ENCODE peak calls at places on chromosomes 5 and 9, in eight cellular contexts. Z, S, J, T, K, C, E and W are unnamed samples.

GRCh38 chr5:124393564-124394379 is 352.7 kb downstream of the ZNF608 start:
- DNase-seq in Z (no peak), S (no peak), J (no peak), T (no peak), K (no peak), C (no peak), E (no peak), W (no peak)

GRCh38 chr5:143582869-143583268 is 179.4 kb upstream of the NR3C1 start:
- DNase-seq in Z (no peak), S (no peak), J (no peak), T (no peak), K (no peak), C (no peak), E (no peak), W (no peak)

GRCh38 chr5:94027145-94027544 is 285.7 kb upstream of the POU5F2 start:
- DNase-seq in Z (peak; percentile 89), S (no peak), J (no peak), T (no peak), K (no peak), C (no peak), E (no peak), W (no peak)

GRCh38 chr5:177334155-177334551 is 17.3 kb downstream of the LMAN2 start:
- DNase-seq in Z (no peak), S (no peak), J (no peak), T (no peak), K (no peak), C (no peak), E (no peak), W (no peak)

GRCh38 chr9:70587143-70587710 is 172.8 kb upstream of the KLF9 start:
- DNase-seq in Z (no peak), S (no peak), J (no peak), T (no peak), K (no peak), C (no peak), E (peak; percentile 62), W (no peak)

GRCh38 chr5:10286552-10287227 is 21.0 kb downstream of the CMBL start:
- DNase-seq in Z (no peak), S (no peak), J (no peak), T (peak; percentile 50), K (no peak), C (no peak), E (no peak), W (no peak)

GRCh38 chr9:114288233-114289051 is 34.5 kb upstream of the ORM1 start:
- DNase-seq in Z (peak; percentile 57), S (peak; percentile 40), J (peak; percentile 12), T (peak; percentile 69), K (no peak), C (no peak), E (peak; percentile 84), W (peak; percentile 64)

GRCh38 chr5:163504091-163504931 is 1.1 kb upstream of the MAT2B start:
- DNase-seq in Z (peak; percentile 69), S (no peak), J (peak; percentile 55), T (no peak), K (peak; percentile 24), C (no peak), E (peak; percentile 66), W (no peak)

GRCh38 chr9:118618091-118618490 is 751.1 kb downstream of the BRINP1 start:
- DNase-seq in Z (no peak), S (no peak), J (no peak), T (no peak), K (no peak), C (no peak), E (no peak), W (no peak)

GRCh38 chr5:6472792-6473191 is 24.1 kb downstream of the UBE2QL1 start:
- DNase-seq in Z (no peak), S (no peak), J (no peak), T (no peak), K (no peak), C (no peak), E (no peak), W (no peak)

GRCh38 chr5:169629847-169630548 is 7.1 kb upstream of the DOCK2 start:
- DNase-seq in Z (no peak), S (no peak), J (peak; percentile 35), T (no peak), K (no peak), C (no peak), E (peak; percentile 42), W (no peak)

GRCh38 chr5:142109356-142110045 is 922 bp downstream of the NDFIP1 start:
- DNase-seq in Z (peak; percentile 42), S (no peak), J (peak; percentile 18), T (no peak), K (peak; percentile 76), C (no peak), E (no peak), W (no peak)

GRCh38 chr9:98615633-98616032 is 93.1 kb downstream of the GABBR2 start:
- DNase-seq in Z (no peak), S (no peak), J (no peak), T (no peak), K (no peak), C (no peak), E (no peak), W (no peak)
- H3K27me3 ChIP-seq in Z (no peaks in the 10 kb centered on the region), S (no peaks in the 10 kb centered on the region), J (no peaks in the 10 kb centered on the region), T (peaks cover 3% of the 10 kb centered on the region), K (no peaks in the 10 kb centered on the region), C (peaks cover 5% of the 10 kb centered on the region), E (no peaks in the 10 kb centered on the region), W (no peaks in the 10 kb centered on the region)

GRCh38 chr5:95734916-95735315 is 3.8 kb downstream of the RHOBTB3 start:
- DNase-seq in Z (no peak), S (no peak), J (no peak), T (no peak), K (no peak), C (no peak), E (no peak), W (no peak)
- H3K27me3 ChIP-seq in Z (no peaks in the 10 kb centered on the region), S (peaks cover 18% of the 10 kb centered on the region), J (no peaks in the 10 kb centered on the region), T (no peaks in the 10 kb centered on the region), K (peaks cover 17% of the 10 kb centered on the region), C (no peaks in the 10 kb centered on the region), E (no peaks in the 10 kb centered on the region), W (no peaks in the 10 kb centered on the region)

GRCh38 chr9:124018731-124019697 is 7.4 kb downstream of the LHX2 start:
- DNase-seq in Z (no peak), S (no peak), J (no peak), T (no peak), K (no peak), C (no peak), E (no peak), W (no peak)
- H3K27me3 ChIP-seq in Z (peaks cover 74% of the 10 kb centered on the region), S (peaks cover 80% of the 10 kb centered on the region), J (peaks cover 96% of the 10 kb centered on the region), T (peaks cover 100% of the 10 kb centered on the region), K (peaks cover 62% of the 10 kb centered on the region), C (peaks cover 100% of the 10 kb centered on the region), E (peaks cover 22% of the 10 kb centered on the region), W (no peaks in the 10 kb centered on the region)

GRCh38 chr9:132723809-132724208 is 53.5 kb downstream of the GTF3C4 start:
- DNase-seq in Z (no peak), S (no peak), J (no peak), T (no peak), K (no peak), C (no peak), E (no peak), W (no peak)
- H3K27me3 ChIP-seq in Z (no peaks in the 10 kb centered on the region), S (no peaks in the 10 kb centered on the region), J (no peaks in the 10 kb centered on the region), T (no peaks in the 10 kb centered on the region), K (no peaks in the 10 kb centered on the region), C (peaks cover 17% of the 10 kb centered on the region), E (peaks cover 2% of the 10 kb centered on the region), W (no peaks in the 10 kb centered on the region)

GRCh38 chr5:32507738-32508434 is 63.3 kb upstream of the ZFR start:
- DNase-seq in Z (no peak), S (no peak), J (no peak), T (no peak), K (no peak), C (no peak), E (peak; percentile 37), W (no peak)

GRCh38 chr5:32506809-32507208 is 62.3 kb upstream of the ZFR start:
- DNase-seq in Z (no peak), S (no peak), J (no peak), T (peak; percentile 80), K (no peak), C (no peak), E (no peak), W (no peak)

GRCh38 chr5:32505718-32506117 is 61.2 kb upstream of the ZFR start:
- DNase-seq in Z (no peak), S (no peak), J (no peak), T (no peak), K (no peak), C (no peak), E (no peak), W (no peak)

GRCh38 chr5:32504923-32505596 is 60.5 kb upstream of the ZFR start:
- DNase-seq in Z (no peak), S (no peak), J (peak; percentile 28), T (no peak), K (no peak), C (no peak), E (peak; percentile 46), W (no peak)

DNA sequence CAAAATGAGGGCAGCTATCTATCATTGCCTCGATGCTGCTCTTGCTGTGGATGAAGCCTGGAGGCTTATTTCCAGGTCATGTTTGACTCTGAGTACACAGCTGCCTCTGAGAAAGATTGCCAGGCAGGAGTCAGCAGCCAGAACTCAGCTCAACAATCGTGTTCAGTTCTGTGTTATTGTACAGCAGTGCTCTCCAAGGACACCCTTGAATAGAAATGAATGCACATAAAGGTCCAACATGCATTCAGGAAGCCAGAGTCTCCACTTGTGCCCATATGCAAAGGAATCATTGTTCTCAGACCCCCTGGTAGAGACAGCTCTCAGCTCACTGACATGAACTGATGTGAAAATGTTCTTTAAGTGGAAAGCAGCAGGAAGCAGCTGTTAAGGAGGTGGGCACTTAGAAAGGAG is 61.7 kb upstream of the ZFR start:
- DNase-seq in Z (no peak), S (no peak), J (no peak), T (no peak), K (no peak), C (no peak), E (no peak), W (no peak)
- H3K27me3 ChIP-seq in Z (no peaks in the 10 kb centered on the region), S (no peaks in the 10 kb centered on the region), J (no peaks in the 10 kb centered on the region), T (no peaks in the 10 kb centered on the region), K (no peaks in the 10 kb centered on the region), C (peaks cover 2% of the 10 kb centered on the region), E (no peaks in the 10 kb centered on the region), W (no peaks in the 10 kb centered on the region)

GRCh38 chr5:2764581-2764980 is 13.1 kb upstream of the IRX2 start:
- DNase-seq in Z (no peak), S (no peak), J (no peak), T (no peak), K (no peak), C (no peak), E (no peak), W (no peak)
- H3K27me3 ChIP-seq in Z (no peaks in the 10 kb centered on the region), S (no peaks in the 10 kb centered on the region), J (peaks cover 5% of the 10 kb centered on the region), T (no peaks in the 10 kb centered on the region), K (no peaks in the 10 kb centered on the region), C (no peaks in the 10 kb centered on the region), E (no peaks in the 10 kb centered on the region), W (no peaks in the 10 kb centered on the region)

DNA sequence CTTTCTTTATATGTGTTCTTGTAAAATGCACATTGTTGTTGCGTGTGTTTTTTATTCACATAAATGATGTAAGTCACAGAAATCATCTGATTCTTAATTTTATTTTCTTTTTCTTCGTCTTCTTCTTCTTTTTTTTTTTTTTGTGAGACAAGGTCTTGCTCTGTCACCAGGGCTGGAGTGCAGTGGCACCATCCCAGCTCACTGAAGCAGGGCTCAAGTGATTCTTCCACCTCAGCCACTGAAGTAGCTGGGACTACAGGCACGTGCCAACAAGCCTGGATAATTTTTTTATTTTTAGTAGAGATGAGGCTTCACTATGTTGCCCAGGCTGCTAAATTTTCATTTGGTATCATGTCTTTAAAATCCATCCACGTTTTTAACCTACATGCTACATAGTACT is 28.5 kb upstream of the FANCC start:
- DNase-seq in Z (no peak), S (no peak), J (no peak), T (no peak), K (no peak), C (no peak), E (no peak), W (no peak)
- H3K27me3 ChIP-seq in Z (no peaks in the 10 kb centered on the region), S (peaks cover 28% of the 10 kb centered on the region), J (peaks cover 14% of the 10 kb centered on the region), T (peaks cover 16% of the 10 kb centered on the region), K (no peaks in the 10 kb centered on the region), C (peaks cover 19% of the 10 kb centered on the region), E (no peaks in the 10 kb centered on the region), W (no peaks in the 10 kb centered on the region)

GRCh38 chr9:3968891-3969290 is 331.0 kb downstream of the GLIS3 start:
- DNase-seq in Z (no peak), S (no peak), J (no peak), T (no peak), K (no peak), C (no peak), E (no peak), W (no peak)
- H3K27me3 ChIP-seq in Z (no peaks in the 10 kb centered on the region), S (no peaks in the 10 kb centered on the region), J (no peaks in the 10 kb centered on the region), T (no peaks in the 10 kb centered on the region), K (no peaks in the 10 kb centered on the region), C (no peaks in the 10 kb centered on the region), E (no peaks in the 10 kb centered on the region), W (no peaks in the 10 kb centered on the region)